ENCODE peak calls at places on chromosomes 6 and 20, in six cellular contexts. One of them, this sample, is unnamed.

GRCh38 chr20:11849976-11850670 is 67.6 kb upstream of the BTBD3 start:
- DNase-seq in hypothalamus: no peak
- DNase-seq in HuH-7: no peak
- DNase-seq in CD4-positive, alpha-beta memory T cell: no peak
- DNase-seq in left ventricle myocardium inferior: no peak
- DNase-seq in iPS DF 19.7: no peak
- DNase-seq in this sample: no peak

GRCh38 chr20:23145281-23145700 is 59.2 kb upstream of the CD93 start:
- DNase-seq in CD4-positive, alpha-beta memory T cell: no peak
- DNase-seq in iPS DF 19.7: no peak
- DNase-seq in left ventricle myocardium inferior: no peak
- DNase-seq in hypothalamus: no peak
- DNase-seq in HuH-7: no peak
- DNase-seq in this sample: no peak

GRCh38 chr6:157405986-157406385 is 25.0 kb downstream of the ZDHHC14 start:
- DNase-seq in hypothalamus: no peak
- DNase-seq in iPS DF 19.7: no peak
- DNase-seq in HuH-7: no peak
- DNase-seq in left ventricle myocardium inferior: no peak
- DNase-seq in CD4-positive, alpha-beta memory T cell: no peak
- DNase-seq in this sample: no peak

GRCh38 chr6:154653385-154653784 is 79.8 kb upstream of the SCAF8 start:
- DNase-seq in hypothalamus: no peak
- DNase-seq in left ventricle myocardium inferior: no peak
- DNase-seq in iPS DF 19.7: no peak
- DNase-seq in CD4-positive, alpha-beta memory T cell: no peak
- DNase-seq in HuH-7: no peak
- DNase-seq in this sample: no peak

GRCh38 chr6:166747644-166748595 is 120.9 kb upstream of the RPS6KA2 start:
- DNase-seq in hypothalamus: no peak
- DNase-seq in HuH-7: no peak
- DNase-seq in left ventricle myocardium inferior: no peak
- DNase-seq in iPS DF 19.7: no peak
- DNase-seq in CD4-positive, alpha-beta memory T cell: no peak
- DNase-seq in this sample: no peak

GRCh38 chr6:105270511-105270910 is 90.7 kb upstream of the POPDC3 start:
- DNase-seq in iPS DF 19.7: no peak
- DNase-seq in CD4-positive, alpha-beta memory T cell: no peak
- DNase-seq in left ventricle myocardium inferior: no peak
- DNase-seq in HuH-7: no peak
- DNase-seq in hypothalamus: no peak
- DNase-seq in this sample: no peak

GRCh38 chr6:132764370-132764769 is 6.7 kb upstream of the VNN2 start:
- DNase-seq in HuH-7: no peak
- DNase-seq in left ventricle myocardium inferior: peak
- DNase-seq in CD4-positive, alpha-beta memory T cell: no peak
- DNase-seq in hypothalamus: no peak
- DNase-seq in iPS DF 19.7: no peak
- DNase-seq in this sample: peak

GRCh38 chr6:191487-192312 is 100.6 kb upstream of the DUSP22 start:
- DNase-seq in HuH-7: no peak
- DNase-seq in CD4-positive, alpha-beta memory T cell: no peak
- DNase-seq in hypothalamus: no peak
- DNase-seq in left ventricle myocardium inferior: no peak
- DNase-seq in iPS DF 19.7: no peak
- DNase-seq in this sample: no peak

GRCh38 chr6:51090343-51090742 is 271.7 kb downstream of the TFAP2B start:
- DNase-seq in left ventricle myocardium inferior: no peak
- DNase-seq in iPS DF 19.7: no peak
- DNase-seq in HuH-7: no peak
- DNase-seq in CD4-positive, alpha-beta memory T cell: no peak
- DNase-seq in hypothalamus: no peak
- DNase-seq in this sample: no peak

GRCh38 chr6:83879746-83880145 is 20.3 kb downstream of the CYB5R4 start:
- DNase-seq in iPS DF 19.7: no peak
- DNase-seq in HuH-7: no peak
- DNase-seq in left ventricle myocardium inferior: no peak
- DNase-seq in hypothalamus: no peak
- DNase-seq in CD4-positive, alpha-beta memory T cell: no peak
- DNase-seq in this sample: no peak

GRCh38 chr6:90083891-90084290 is 189.6 kb downstream of the GJA10 start:
- DNase-seq in iPS DF 19.7: no peak
- DNase-seq in hypothalamus: no peak
- DNase-seq in CD4-positive, alpha-beta memory T cell: peak
- DNase-seq in HuH-7: no peak
- DNase-seq in left ventricle myocardium inferior: no peak
- DNase-seq in this sample: no peak

GRCh38 chr6:117206951-117207687 is 58.2 kb upstream of the VGLL2 start:
- DNase-seq in CD4-positive, alpha-beta memory T cell: no peak
- DNase-seq in HuH-7: no peak
- DNase-seq in left ventricle myocardium inferior: no peak
- DNase-seq in hypothalamus: no peak
- DNase-seq in iPS DF 19.7: no peak
- DNase-seq in this sample: no peak

GRCh38 chr6:149319413-149319812 is 1.9 kb downstream of the TAB2 start:
- DNase-seq in CD4-positive, alpha-beta memory T cell: no peak
- DNase-seq in HuH-7: no peak
- DNase-seq in hypothalamus: no peak
- DNase-seq in left ventricle myocardium inferior: no peak
- DNase-seq in iPS DF 19.7: no peak
- DNase-seq in this sample: no peak

GRCh38 chr20:38791291-38791690 is 14.2 kb upstream of the PPP1R16B start:
- DNase-seq in hypothalamus: no peak
- DNase-seq in left ventricle myocardium inferior: no peak
- DNase-seq in HuH-7: no peak
- DNase-seq in CD4-positive, alpha-beta memory T cell: no peak
- DNase-seq in iPS DF 19.7: no peak
- DNase-seq in this sample: no peak

GRCh38 chr6:44102527-44102926 is 24.7 kb downstream of the MRPL14 start:
- DNase-seq in iPS DF 19.7: no peak
- DNase-seq in left ventricle myocardium inferior: no peak
- DNase-seq in HuH-7: no peak
- DNase-seq in hypothalamus: no peak
- DNase-seq in CD4-positive, alpha-beta memory T cell: no peak
- DNase-seq in this sample: no peak

GRCh38 chr6:79941489-79942151 is 5.7 kb downstream of the ELOVL4 start:
- DNase-seq in HuH-7: no peak
- DNase-seq in left ventricle myocardium inferior: no peak
- DNase-seq in iPS DF 19.7: no peak
- DNase-seq in CD4-positive, alpha-beta memory T cell: no peak
- DNase-seq in hypothalamus: no peak
- DNase-seq in this sample: no peak